ENCODE peak calls at places on chromosomes 11 and 22, in nine cellular contexts. One of them, this sample, is unnamed.

GRCh38 chr11:40037005-40037404 is 1422.4 kb downstream of the LRRC4C start:
- DNase-seq in iPS-NIHi11: peak
- DNase-seq in heart right ventricle: no peak
- DNase-seq in IMR-90: no peak
- DNase-seq in T follicular helper cell: no peak
- DNase-seq in activated CD8-positive, alpha-beta memory T cell treated with anti-CD3 and anti-CD28 coated beads for 4 hours: no peak
- DNase-seq in neural crest cell: no peak
- DNase-seq in HT1080: peak
- DNase-seq in mesenchymal stem cell: no peak
- DNase-seq in this sample: no peak

GRCh38 chr22:20206709-20207215 is 55.9 kb upstream of the CCDC188 start:
- DNase-seq in iPS-NIHi11: no peak
- DNase-seq in heart right ventricle: no peak
- DNase-seq in IMR-90: peak
- DNase-seq in T follicular helper cell: no peak
- DNase-seq in activated CD8-positive, alpha-beta memory T cell treated with anti-CD3 and anti-CD28 coated beads for 4 hours: no peak
- DNase-seq in neural crest cell: no peak
- DNase-seq in HT1080: peak
- DNase-seq in mesenchymal stem cell: peak
- DNase-seq in this sample: peak

GRCh38 chr11:34346551-34346950 is 11.3 kb downstream of the ABTB2 start:
- DNase-seq in iPS-NIHi11: no peak
- DNase-seq in heart right ventricle: no peak
- DNase-seq in IMR-90: no peak
- DNase-seq in T follicular helper cell: no peak
- DNase-seq in activated CD8-positive, alpha-beta memory T cell treated with anti-CD3 and anti-CD28 coated beads for 4 hours: no peak
- DNase-seq in neural crest cell: no peak
- DNase-seq in HT1080: no peak
- DNase-seq in mesenchymal stem cell: no peak
- DNase-seq in this sample: no peak

GRCh38 chr11:12777208-12777874 is 103.1 kb downstream of the TEAD1 start:
- DNase-seq in iPS-NIHi11: no peak
- DNase-seq in heart right ventricle: no peak
- DNase-seq in IMR-90: peak
- DNase-seq in T follicular helper cell: no peak
- DNase-seq in activated CD8-positive, alpha-beta memory T cell treated with anti-CD3 and anti-CD28 coated beads for 4 hours: no peak
- DNase-seq in neural crest cell: no peak
- DNase-seq in HT1080: no peak
- DNase-seq in mesenchymal stem cell: peak
- DNase-seq in this sample: no peak

GRCh38 chr11:131234146-131234680 is 136.2 kb upstream of the NTM start:
- DNase-seq in iPS-NIHi11: no peak
- DNase-seq in heart right ventricle: no peak
- DNase-seq in IMR-90: no peak
- DNase-seq in T follicular helper cell: no peak
- DNase-seq in activated CD8-positive, alpha-beta memory T cell treated with anti-CD3 and anti-CD28 coated beads for 4 hours: no peak
- DNase-seq in neural crest cell: no peak
- DNase-seq in HT1080: no peak
- DNase-seq in mesenchymal stem cell: no peak
- DNase-seq in this sample: no peak

GRCh38 chr11:71490731-71491390 is 36.2 kb upstream of the KRTAP5-7 start:
- DNase-seq in iPS-NIHi11: no peak
- DNase-seq in heart right ventricle: no peak
- DNase-seq in IMR-90: no peak
- DNase-seq in T follicular helper cell: no peak
- DNase-seq in activated CD8-positive, alpha-beta memory T cell treated with anti-CD3 and anti-CD28 coated beads for 4 hours: no peak
- DNase-seq in neural crest cell: no peak
- DNase-seq in HT1080: no peak
- DNase-seq in mesenchymal stem cell: no peak
- DNase-seq in this sample: no peak

GRCh38 chr11:76266269-76266668 is 60.0 kb upstream of the WNT11 start:
- DNase-seq in iPS-NIHi11: no peak
- DNase-seq in heart right ventricle: no peak
- DNase-seq in IMR-90: peak
- DNase-seq in T follicular helper cell: no peak
- DNase-seq in activated CD8-positive, alpha-beta memory T cell treated with anti-CD3 and anti-CD28 coated beads for 4 hours: no peak
- DNase-seq in neural crest cell: no peak
- DNase-seq in HT1080: peak
- DNase-seq in mesenchymal stem cell: peak
- DNase-seq in this sample: no peak

GRCh38 chr22:29912605-29913398 is 29.8 kb downstream of the MTMR3 start:
- DNase-seq in iPS-NIHi11: no peak
- DNase-seq in heart right ventricle: peak
- DNase-seq in IMR-90: peak
- DNase-seq in T follicular helper cell: no peak
- DNase-seq in activated CD8-positive, alpha-beta memory T cell treated with anti-CD3 and anti-CD28 coated beads for 4 hours: no peak
- DNase-seq in neural crest cell: no peak
- DNase-seq in HT1080: peak
- DNase-seq in mesenchymal stem cell: peak
- DNase-seq in this sample: no peak

GRCh38 chr11:62543680-62544444 is 2.7 kb downstream of the AHNAK start:
- DNase-seq in iPS-NIHi11: no peak
- DNase-seq in heart right ventricle: no peak
- DNase-seq in IMR-90: no peak
- DNase-seq in T follicular helper cell: no peak
- DNase-seq in activated CD8-positive, alpha-beta memory T cell treated with anti-CD3 and anti-CD28 coated beads for 4 hours: no peak
- DNase-seq in neural crest cell: no peak
- DNase-seq in HT1080: no peak
- DNase-seq in mesenchymal stem cell: peak
- DNase-seq in this sample: peak

GRCh38 chr11:126384449-126385070 is 29.1 kb downstream of the ST3GAL4 start:
- DNase-seq in iPS-NIHi11: no peak
- DNase-seq in heart right ventricle: no peak
- DNase-seq in IMR-90: no peak
- DNase-seq in T follicular helper cell: no peak
- DNase-seq in activated CD8-positive, alpha-beta memory T cell treated with anti-CD3 and anti-CD28 coated beads for 4 hours: no peak
- DNase-seq in neural crest cell: no peak
- DNase-seq in HT1080: no peak
- DNase-seq in mesenchymal stem cell: no peak
- DNase-seq in this sample: no peak

GRCh38 chr11:88411265-88411664 is 73.7 kb upstream of the CTSC start:
- DNase-seq in iPS-NIHi11: no peak
- DNase-seq in heart right ventricle: no peak
- DNase-seq in IMR-90: peak
- DNase-seq in T follicular helper cell: no peak
- DNase-seq in activated CD8-positive, alpha-beta memory T cell treated with anti-CD3 and anti-CD28 coated beads for 4 hours: no peak
- DNase-seq in neural crest cell: no peak
- DNase-seq in HT1080: peak
- DNase-seq in mesenchymal stem cell: peak
- DNase-seq in this sample: no peak

GRCh38 chr11:27722945-27723344 is 22.7 kb upstream of the BDNF start:
- DNase-seq in iPS-NIHi11: peak
- DNase-seq in heart right ventricle: no peak
- DNase-seq in IMR-90: no peak
- DNase-seq in T follicular helper cell: no peak
- DNase-seq in activated CD8-positive, alpha-beta memory T cell treated with anti-CD3 and anti-CD28 coated beads for 4 hours: no peak
- DNase-seq in neural crest cell: no peak
- DNase-seq in HT1080: no peak
- DNase-seq in mesenchymal stem cell: peak
- DNase-seq in this sample: no peak

GRCh38 chr11:28730336-28730735 is 622.1 kb downstream of the METTL15 start:
- DNase-seq in iPS-NIHi11: no peak
- DNase-seq in heart right ventricle: no peak
- DNase-seq in IMR-90: peak
- DNase-seq in T follicular helper cell: no peak
- DNase-seq in activated CD8-positive, alpha-beta memory T cell treated with anti-CD3 and anti-CD28 coated beads for 4 hours: no peak
- DNase-seq in neural crest cell: no peak
- DNase-seq in HT1080: no peak
- DNase-seq in mesenchymal stem cell: no peak
- DNase-seq in this sample: no peak

GRCh38 chr11:94519478-94520084 is 7.3 kb downstream of the C11orf97 start:
- DNase-seq in iPS-NIHi11: peak
- DNase-seq in heart right ventricle: no peak
- DNase-seq in IMR-90: peak
- DNase-seq in T follicular helper cell: no peak
- DNase-seq in activated CD8-positive, alpha-beta memory T cell treated with anti-CD3 and anti-CD28 coated beads for 4 hours: no peak
- DNase-seq in neural crest cell: no peak
- DNase-seq in HT1080: no peak
- DNase-seq in mesenchymal stem cell: peak
- DNase-seq in this sample: no peak

GRCh38 chr22:20965888-20966855 is 883 bp upstream of the AIFM3 start:
- DNase-seq in iPS-NIHi11: no peak
- DNase-seq in heart right ventricle: no peak
- DNase-seq in IMR-90: no peak
- DNase-seq in T follicular helper cell: no peak
- DNase-seq in activated CD8-positive, alpha-beta memory T cell treated with anti-CD3 and anti-CD28 coated beads for 4 hours: no peak
- DNase-seq in neural crest cell: no peak
- DNase-seq in HT1080: no peak
- DNase-seq in mesenchymal stem cell: no peak
- DNase-seq in this sample: no peak

GRCh38 chr22:42947211-42947990 is 67.5 kb downstream of the PACSIN2 start:
- DNase-seq in iPS-NIHi11: peak
- DNase-seq in heart right ventricle: peak
- DNase-seq in IMR-90: peak
- DNase-seq in T follicular helper cell: no peak
- DNase-seq in activated CD8-positive, alpha-beta memory T cell treated with anti-CD3 and anti-CD28 coated beads for 4 hours: no peak
- DNase-seq in neural crest cell: peak
- DNase-seq in HT1080: peak
- DNase-seq in mesenchymal stem cell: peak
- DNase-seq in this sample: peak

GRCh38 chr11:74265256-74265655 is 46.2 kb downstream of the P4HA3 start:
- DNase-seq in iPS-NIHi11: no peak
- DNase-seq in heart right ventricle: no peak
- DNase-seq in IMR-90: no peak
- DNase-seq in T follicular helper cell: no peak
- DNase-seq in activated CD8-positive, alpha-beta memory T cell treated with anti-CD3 and anti-CD28 coated beads for 4 hours: no peak
- DNase-seq in neural crest cell: no peak
- DNase-seq in HT1080: no peak
- DNase-seq in mesenchymal stem cell: no peak
- DNase-seq in this sample: no peak

GRCh38 chr11:69293819-69294505 is at the start of gene MYEOV:
- DNase-seq in iPS-NIHi11: peak
- DNase-seq in heart right ventricle: no peak
- DNase-seq in IMR-90: no peak
- DNase-seq in T follicular helper cell: peak
- DNase-seq in activated CD8-positive, alpha-beta memory T cell treated with anti-CD3 and anti-CD28 coated beads for 4 hours: no peak
- DNase-seq in neural crest cell: no peak
- DNase-seq in HT1080: no peak
- DNase-seq in mesenchymal stem cell: peak
- DNase-seq in this sample: no peak

GRCh38 chr11:90222152-90222458 is 744 bp downstream of the CHORDC1 start:
- DNase-seq in iPS-NIHi11: no peak
- DNase-seq in heart right ventricle: no peak
- DNase-seq in IMR-90: no peak
- DNase-seq in T follicular helper cell: no peak
- DNase-seq in activated CD8-positive, alpha-beta memory T cell treated with anti-CD3 and anti-CD28 coated beads for 4 hours: no peak
- DNase-seq in neural crest cell: no peak
- DNase-seq in HT1080: no peak
- DNase-seq in mesenchymal stem cell: no peak
- DNase-seq in this sample: no peak

GRCh38 chr11:47468598-47469214 is 19.8 kb upstream of the RAPSN start:
- DNase-seq in iPS-NIHi11: no peak
- DNase-seq in heart right ventricle: no peak
- DNase-seq in IMR-90: peak
- DNase-seq in T follicular helper cell: no peak
- DNase-seq in activated CD8-positive, alpha-beta memory T cell treated with anti-CD3 and anti-CD28 coated beads for 4 hours: no peak
- DNase-seq in neural crest cell: no peak
- DNase-seq in HT1080: no peak
- DNase-seq in mesenchymal stem cell: no peak
- DNase-seq in this sample: no peak

GRCh38 chr22:46551996-46552395 is 14.6 kb upstream of the CELSR1 start:
- DNase-seq in iPS-NIHi11: no peak
- DNase-seq in heart right ventricle: no peak
- DNase-seq in IMR-90: no peak
- DNase-seq in T follicular helper cell: no peak
- DNase-seq in activated CD8-positive, alpha-beta memory T cell treated with anti-CD3 and anti-CD28 coated beads for 4 hours: no peak
- DNase-seq in neural crest cell: no peak
- DNase-seq in HT1080: no peak
- DNase-seq in mesenchymal stem cell: no peak
- DNase-seq in this sample: no peak

GRCh38 chr11:35038211-35038930 is 100.6 kb upstream of the CD44 start:
- DNase-seq in iPS-NIHi11: no peak
- DNase-seq in heart right ventricle: no peak
- DNase-seq in IMR-90: no peak
- DNase-seq in T follicular helper cell: no peak
- DNase-seq in activated CD8-positive, alpha-beta memory T cell treated with anti-CD3 and anti-CD28 coated beads for 4 hours: no peak
- DNase-seq in neural crest cell: no peak
- DNase-seq in HT1080: no peak
- DNase-seq in mesenchymal stem cell: no peak
- DNase-seq in this sample: no peak